ENCODE peak calls at places on chromosome 5, in seven cellular contexts. Z is GM13976; G is Right ventricle myocardium superior; J is iPS-NIHi11; M is H9; F is activated CD4-positive, alpha-beta T cell treated with anti-CD3 and anti-CD28 coated beads, Interleukin-2, amount 10 ng/mL, durations not matched to agents 7 days and 5 days; A is kidney tubule cell. O is an unnamed sample.

GRCh38 chr5:95857185-95857945 is 34.8 kb upstream of the GLRX start:
- DNase-seq in Z (no peak), G (peak; percentile 89), J (no peak), M (no peak), F (no peak), A (peak; percentile 38), O (peak; percentile 98)

GRCh38 chr5:16656561-16657191 is 39.9 kb upstream of the RETREG1 start:
- DNase-seq in Z (no peak), G (no peak), J (no peak), M (no peak), F (no peak), A (no peak), O (peak; percentile 56)

GRCh38 chr5:179616002-179616594 is 7.4 kb downstream of the HNRNPH1 start:
- DNase-seq in Z (no peak), G (no peak), J (no peak), M (no peak), F (no peak), A (no peak), O (no peak)

GRCh38 chr5:126525630-126526245 is 69.3 kb downstream of the ALDH7A1 start:
- DNase-seq in Z (no peak), G (peak; percentile 83), J (peak; percentile 31), M (peak; percentile 76), F (no peak), A (peak; percentile 61), O (peak; percentile 53)

GRCh38 chr5:36877667-36878420 is 1.3 kb downstream of the NIPBL start:
- DNase-seq in Z (peak; percentile 56), G (no peak), J (no peak), M (no peak), F (peak; percentile 48), A (peak; percentile 54), O (peak; percentile 52)

GRCh38 chr5:41118177-41118576 is 47.0 kb upstream of the MROH2B start:
- DNase-seq in Z (no peak), G (no peak), J (no peak), M (no peak), F (no peak), A (no peak), O (peak; percentile 12)

GRCh38 chr5:63727583-63727982 is 234.7 kb downstream of the HTR1A start:
- DNase-seq in Z (no peak), G (no peak), J (no peak), M (no peak), F (no peak), A (no peak), O (no peak)

GRCh38 chr5:73818357-73818756 is 192.4 kb downstream of the ARHGEF28 start:
- DNase-seq in Z (no peak), G (no peak), J (no peak), M (no peak), F (no peak), A (peak; percentile 91), O (peak; percentile 84)

GRCh38 chr5:149409268-149409948 is 30.3 kb upstream of the IL17B start:
- DNase-seq in Z (no peak), G (no peak), J (peak; percentile 51), M (peak; percentile 71), F (no peak), A (no peak), O (no peak)

GRCh38 chr5:117027384-117027783 is 452.8 kb upstream of the SEMA6A start:
- DNase-seq in Z (no peak), G (no peak), J (no peak), M (no peak), F (no peak), A (no peak), O (no peak)

GRCh38 chr5:76204713-76205112 is 121.5 kb downstream of the SV2C start:
- DNase-seq in Z (no peak), G (no peak), J (peak; percentile 51), M (no peak), F (no peak), A (no peak), O (no peak)

GRCh38 chr5:159211712-159212111 is 2.4 kb upstream of the RNF145 start:
- DNase-seq in Z (no peak), G (no peak), J (no peak), M (no peak), F (no peak), A (no peak), O (no peak)

GRCh38 chr5:125316913-125317545 is 570.6 kb upstream of the ZNF608 start:
- DNase-seq in Z (no peak), G (no peak), J (no peak), M (no peak), F (no peak), A (no peak), O (no peak)

GRCh38 chr5:154826-155225 is 36.5 kb upstream of the LRRC14B start:
- DNase-seq in Z (no peak), G (no peak), J (no peak), M (no peak), F (no peak), A (no peak), O (no peak)

GRCh38 chr5:127254729-127255284 is 35.8 kb upstream of the MEGF10 start:
- DNase-seq in Z (no peak), G (no peak), J (no peak), M (no peak), F (no peak), A (peak; percentile 84), O (peak; percentile 91)

GRCh38 chr5:65742565-65743231 is 20.7 kb downstream of the NLN start:
- DNase-seq in Z (peak; percentile 68), G (no peak), J (peak; percentile 31), M (no peak), F (peak; percentile 34), A (peak; percentile 81), O (peak; percentile 85)

GRCh38 chr5:32217886-32218396 is 43.8 kb upstream of the GOLPH3 start:
- DNase-seq in Z (no peak), G (no peak), J (no peak), M (no peak), F (no peak), A (no peak), O (peak; percentile 52)

GRCh38 chr5:150644496-150644895 is 4.0 kb downstream of the SYNPO start:
- DNase-seq in Z (no peak), G (peak; percentile 73), J (no peak), M (no peak), F (no peak), A (peak; percentile 37), O (no peak)

GRCh38 chr5:60701317-60701988 is 1.5 kb upstream of the DEPDC1B start:
- DNase-seq in Z (no peak), G (no peak), J (no peak), M (no peak), F (no peak), A (peak; percentile 89), O (no peak)

GRCh38 chr5:61332369-61332745 is 299 bp downstream of the ZSWIM6 start:
- DNase-seq in Z (peak; percentile 52), G (peak; percentile 68), J (peak; percentile 35), M (no peak), F (peak; percentile 41), A (no peak), O (peak; percentile 48)

O was measured in choroid plexus epithelial cell.